ENCODE peak calls at places on chromosomes 13 and 19, in four cellular contexts. R, X, Z and D are unnamed samples.
A peak's percentile ranks its signal among the peaks of the same experiment; 100 is the strongest.

GRCh38 chr13:50152224-50152623 is 137.0 kb downstream of the KCNRG start:
- DNase-seq in R (no peak), X (no peak), Z (no peak), D (no peak)

GRCh38 chr19:53808710-53809125 is 15.4 kb downstream of the NLRP12 start:
- DNase-seq in R (no peak), X (no peak), Z (peak; percentile 87), D (no peak)

GRCh38 chr13:47004022-47004421 is 107.2 kb upstream of the HTR2A start:
- DNase-seq in R (no peak), X (no peak), Z (no peak), D (no peak)

GRCh38 chr13:104314926-104315535 is 1248.8 kb upstream of the SLC10A2 start:
- DNase-seq in R (no peak), X (no peak), Z (no peak), D (no peak)

GRCh38 chr19:55259540-55260210 is 858 bp upstream of the PPP6R1 start:
- DNase-seq in R (no peak), X (no peak), Z (peak; percentile 35), D (no peak)

GRCh38 chr19:18321729-18322091 is 1.2 kb downstream of the LSM4 start:
- DNase-seq in R (no peak), X (no peak), Z (no peak), D (no peak)

GRCh38 chr19:18999896-19000620 is 33.3 kb downstream of the SUGP2 start:
- DNase-seq in R (no peak), X (no peak), Z (peak; percentile 21), D (no peak)

GRCh38 chr19:7292352-7292949 is 1.8 kb downstream of the INSR start:
- DNase-seq in R (no peak), X (no peak), Z (peak; percentile 56), D (no peak)

GRCh38 chr19:12913011-12913561 is 6.0 kb downstream of the SYCE2 start:
- DNase-seq in R (peak; percentile 75), X (no peak), Z (peak; percentile 79), D (peak; percentile 92)
- TF ChIP-seq POLR2AphosphoS5 in R (no peak), X (no peak), Z (peak; percentile 38), D (peak; percentile 69)

GRCh38 chr19:33722456-33723239 is 74.0 kb upstream of the KCTD15 start:
- DNase-seq in R (no peak), X (no peak), Z (no peak), D (no peak)
- H3K27me3 ChIP-seq in R (peaks cover 36% of the 10 kb centered on the region), X (no peaks in the 10 kb centered on the region), Z (no peaks in the 10 kb centered on the region), D (no peaks in the 10 kb centered on the region)

GRCh38 chr19:15240539-15240938 is 8.3 kb upstream of the EPHX3 start:
- DNase-seq in R (no peak), X (no peak), Z (no peak), D (no peak)
- TF ChIP-seq POLR2AphosphoS5 in R (no peak), X (no peak), Z (no peak), D (no peak)

GRCh38 chr19:1453525-1454371 is 3.8 kb downstream of the APC2 start:
- DNase-seq in R (no peak), X (no peak), Z (peak; percentile 56), D (no peak)

GRCh38 chr19:1449467-1450442 is at the start of gene APC2:
- DNase-seq in R (no peak), X (no peak), Z (peak; percentile 95), D (no peak)

GRCh38 chr19:1452802-1453524 is 3.0 kb downstream of the APC2 start:
- DNase-seq in R (no peak), X (no peak), Z (peak; percentile 1), D (no peak)

GRCh38 chr19:1450735-1451669 is 1.1 kb downstream of the APC2 start:
- DNase-seq in R (no peak), X (no peak), Z (no peak), D (no peak)

GRCh38 chr19:1451916-1452801 is 2.2 kb downstream of the APC2 start:
- DNase-seq in R (no peak), X (no peak), Z (peak; percentile 79), D (no peak)
- H3K27me3 ChIP-seq in R (peaks cover 89% of the 10 kb centered on the region), X (peaks cover 50% of the 10 kb centered on the region), Z (peaks cover 34% of the 10 kb centered on the region), D (peaks cover 90% of the 10 kb centered on the region)

DNA sequence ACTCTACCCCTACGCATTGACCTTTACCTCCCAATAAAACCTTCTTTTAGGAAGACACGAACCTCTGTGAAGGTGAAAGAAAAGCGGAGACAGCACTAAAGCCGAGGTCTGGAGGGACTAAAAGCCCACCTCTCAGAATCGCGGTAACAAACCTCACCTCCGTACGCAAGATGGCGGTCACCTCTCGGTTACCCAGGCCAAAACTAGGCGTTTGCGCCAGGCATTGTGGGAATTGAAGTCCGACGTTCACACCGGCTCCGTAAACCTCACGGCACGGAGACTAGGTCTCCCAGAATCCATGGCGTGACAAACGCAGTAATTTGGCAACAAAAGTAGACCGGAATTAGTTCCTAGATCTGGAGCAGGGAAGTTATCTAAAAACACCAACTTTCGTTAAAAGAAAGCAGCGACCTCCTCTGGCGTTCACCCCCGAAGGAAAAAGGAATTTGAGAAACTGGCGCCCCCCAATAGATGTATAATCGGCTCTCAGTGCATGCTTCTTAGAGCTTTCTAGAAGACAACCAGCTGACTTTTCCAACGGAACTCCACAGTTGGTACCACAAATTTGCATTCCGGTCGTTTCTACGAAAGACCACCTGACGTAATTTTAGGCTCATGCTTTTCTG is at the start of gene N4BP2L2:
- DNase-seq in R (peak; percentile 96), X (peak; percentile 82), Z (peak; percentile 98), D (peak; percentile 99)
- TF ChIP-seq POLR2AphosphoS5 in R (peak; percentile 78), X (peak; percentile 80), Z (peak; percentile 67), D (peak; percentile 98)

GRCh38 chr13:107210216-107211010 is 642.5 kb upstream of the ARGLU1 start:
- DNase-seq in R (no peak), X (no peak), Z (no peak), D (no peak)
- H3K27me3 ChIP-seq in R (no peaks in the 10 kb centered on the region), X (no peaks in the 10 kb centered on the region), Z (no peaks in the 10 kb centered on the region), D (no peaks in the 10 kb centered on the region)

DNA sequence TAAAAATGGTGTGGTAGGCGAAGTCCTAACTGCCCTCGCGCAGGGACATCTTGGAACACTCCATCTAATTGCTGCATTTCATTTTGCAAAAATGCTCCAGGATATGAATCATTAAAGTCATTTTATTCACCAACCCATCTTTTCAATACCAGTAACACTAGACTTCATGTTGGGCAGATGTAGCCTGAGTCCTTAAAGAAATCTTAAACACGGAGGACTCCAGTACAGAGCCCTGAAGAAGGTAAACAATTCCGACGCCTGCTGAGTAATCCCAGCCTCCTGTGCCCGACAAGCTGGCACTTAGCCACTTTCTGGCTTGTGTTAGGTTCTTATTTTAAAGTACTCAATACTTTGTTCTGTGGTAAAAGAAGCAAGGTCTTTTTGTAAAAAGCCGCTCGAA is 58.0 kb upstream of the IRS2 start:
- DNase-seq in R (no peak), X (no peak), Z (peak; percentile 10), D (no peak)
- TF ChIP-seq POLR2AphosphoS5 in R (no peak), X (no peak), Z (no peak), D (peak; percentile 19)

DNA sequence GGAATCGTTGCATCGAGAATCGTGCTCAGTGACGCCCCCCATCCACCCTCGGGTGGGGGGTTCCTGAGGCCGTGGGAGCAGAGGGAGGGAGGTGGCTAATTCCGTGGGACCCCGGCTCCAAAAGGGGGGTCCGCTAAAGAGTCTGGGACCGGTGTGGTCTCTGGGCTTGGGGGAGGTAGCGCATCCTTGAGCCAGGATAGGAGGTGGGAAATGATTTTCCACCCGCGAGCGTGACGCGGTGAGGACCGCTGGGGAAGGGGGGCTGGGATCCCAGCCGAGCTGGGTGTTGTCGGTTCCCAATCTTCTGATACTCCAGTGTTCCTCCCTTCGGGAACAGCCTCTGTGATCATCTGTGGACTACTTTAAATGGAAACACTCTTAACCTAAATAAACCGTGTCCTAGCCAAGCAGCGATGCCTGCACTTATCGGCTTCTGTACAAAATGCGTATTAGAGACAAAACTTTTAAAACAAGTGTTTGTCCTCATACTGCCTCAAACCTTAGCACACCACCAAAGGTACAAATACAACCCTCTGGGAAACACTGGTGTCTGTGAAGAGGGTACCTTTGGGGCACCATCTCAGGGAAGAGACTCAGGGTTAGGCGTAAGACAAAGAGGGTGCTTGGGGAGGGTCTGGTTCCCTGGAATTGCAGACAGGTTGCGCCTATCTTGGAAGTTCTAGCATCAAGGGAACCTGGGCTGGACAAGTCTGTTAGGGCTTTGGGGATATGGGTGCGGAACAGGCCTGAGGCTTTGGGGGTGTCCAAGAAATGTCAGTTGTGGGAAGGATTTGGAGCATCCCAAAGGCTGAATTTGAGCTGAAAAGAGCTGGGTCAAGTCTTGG is 16.0 kb downstream of the KCNC3 start:
- DNase-seq in R (no peak), X (no peak), Z (peak; percentile 34), D (no peak)
- H3K27me3 ChIP-seq in R (peaks cover 85% of the 10 kb centered on the region), X (no peaks in the 10 kb centered on the region), Z (peaks cover 2% of the 10 kb centered on the region), D (peaks cover 49% of the 10 kb centered on the region)

GRCh38 chr19:1837222-1837565 is 11.1 kb downstream of the REXO1 start:
- DNase-seq in R (no peak), X (no peak), Z (no peak), D (no peak)

GRCh38 chr19:1840541-1841115 is 7.7 kb downstream of the REXO1 start:
- DNase-seq in R (no peak), X (no peak), Z (no peak), D (no peak)

GRCh38 chr19:1836458-1837221 is 11.6 kb downstream of the REXO1 start:
- DNase-seq in R (no peak), X (no peak), Z (no peak), D (no peak)

GRCh38 chr19:1839658-1840540 is 8.4 kb downstream of the REXO1 start:
- DNase-seq in R (no peak), X (no peak), Z (no peak), D (no peak)

DNA sequence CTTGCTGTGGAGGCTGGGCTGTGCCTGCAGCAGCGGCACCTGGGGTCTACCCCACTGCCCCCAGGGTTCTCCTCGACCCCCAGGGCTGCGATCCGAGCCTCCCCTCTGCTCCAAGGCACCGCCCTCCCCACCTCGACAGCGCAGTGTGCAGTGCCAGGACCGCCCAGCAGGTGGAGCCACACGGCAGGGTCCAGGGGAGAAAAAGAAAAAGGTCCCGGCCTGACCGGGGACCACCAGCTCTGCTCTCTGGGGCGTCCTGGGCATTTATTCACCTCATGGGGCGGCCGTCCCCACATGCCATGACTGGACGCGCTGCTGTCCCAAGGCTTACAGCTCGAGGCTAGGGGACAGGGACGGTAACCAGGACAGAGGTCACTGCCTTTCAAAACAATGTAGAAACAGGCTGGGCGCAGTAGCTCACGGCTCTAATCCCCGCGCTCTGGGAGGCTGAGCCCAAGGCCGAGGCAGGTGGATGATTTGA is 10.6 kb downstream of the REXO1 start:
- DNase-seq in R (no peak), X (no peak), Z (peak; percentile 82), D (no peak)
- TF ChIP-seq POLR2AphosphoS5 in R (no peak), X (no peak), Z (no peak), D (no peak)

GRCh38 chr19:45071545-45071938 is 4.7 kb downstream of the ZNF296 start:
- DNase-seq in R (no peak), X (no peak), Z (no peak), D (no peak)
- H3K27me3 ChIP-seq in R (no peaks in the 10 kb centered on the region), X (no peaks in the 10 kb centered on the region), Z (no peaks in the 10 kb centered on the region), D (no peaks in the 10 kb centered on the region)